ENCODE peak calls at places on chromosomes 16 and 17, in six cellular contexts. D, L, E, Z, C and N are unnamed samples.
A peak's percentile ranks its signal among the peaks of the same experiment; 100 is the strongest.

GRCh38 chr16:9337262-9338032 is 246.0 kb downstream of the HAPSTR1 start:
- DNase-seq in D (no peak), L (no peak), E (no peak), Z (no peak), C (no peak), N (no peak)

GRCh38 chr17:41403409-41404023 is 6.1 kb upstream of the KRT31 start:
- DNase-seq in D (no peak), L (no peak), E (no peak), Z (no peak), C (no peak), N (no peak)

GRCh38 chr17:31067699-31068184 is 27.0 kb upstream of the NF1 start:
- DNase-seq in D (no peak), L (peak; percentile 77), E (no peak), Z (peak; percentile 87), C (peak; percentile 83), N (peak; percentile 78)

GRCh38 chr16:87658564-87659225 is 56.4 kb downstream of the JPH3 start:
- DNase-seq in D (no peak), L (no peak), E (no peak), Z (no peak), C (no peak), N (no peak)

GRCh38 chr17:82910770-82911169 is 70.9 kb upstream of the ZNF750 start:
- DNase-seq in D (no peak), L (no peak), E (no peak), Z (no peak), C (no peak), N (no peak)

GRCh38 chr17:45282683-45283644 is 21.1 kb upstream of the SPATA32 start:
- DNase-seq in D (peak; percentile 42), L (no peak), E (no peak), Z (no peak), C (no peak), N (no peak)

GRCh38 chr17:16444258-16444886 is 29.0 kb downstream of the TRPV2 start:
- DNase-seq in D (no peak), L (no peak), E (no peak), Z (peak; percentile 54), C (no peak), N (no peak)

GRCh38 chr17:43671075-43671692 is 9.5 kb upstream of the MEOX1 start:
- DNase-seq in D (peak; percentile 48), L (no peak), E (no peak), Z (peak; percentile 48), C (peak; percentile 59), N (peak; percentile 60)

GRCh38 chr17:14373587-14374259 is 72.8 kb downstream of the HS3ST3B1 start:
- DNase-seq in D (no peak), L (no peak), E (no peak), Z (peak; percentile 51), C (peak; percentile 34), N (peak; percentile 32)

GRCh38 chr17:41322264-41322902 is 6.9 kb upstream of the KRTAP17-1 start:
- DNase-seq in D (no peak), L (peak; percentile 40), E (peak; percentile 69), Z (peak; percentile 61), C (peak; percentile 79), N (peak; percentile 61)

GRCh38 chr17:74981979-74982662 is 5.3 kb upstream of the CDR2L start:
- DNase-seq in D (peak; percentile 68), L (no peak), E (no peak), Z (peak; percentile 30), C (peak; percentile 87), N (peak; percentile 82)

GRCh38 chr17:58352843-58353719 is 1.1 kb upstream of the SUPT4H1 start:
- DNase-seq in D (peak; percentile 39), L (no peak), E (no peak), Z (no peak), C (peak; percentile 61), N (peak; percentile 60)

GRCh38 chr17:48549909-48550308 is 5.0 kb upstream of the HOXB2 start:
- DNase-seq in D (no peak), L (no peak), E (no peak), Z (no peak), C (no peak), N (no peak)

GRCh38 chr16:12724216-12724615 is 79.5 kb downstream of the CPPED1 start:
- DNase-seq in D (no peak), L (no peak), E (no peak), Z (no peak), C (no peak), N (no peak)

GRCh38 chr17:49003557-49004511 is 6.6 kb downstream of the IGF2BP1 start:
- DNase-seq in D (no peak), L (no peak), E (no peak), Z (no peak), C (peak; percentile 29), N (no peak)

GRCh38 chr16:88283596-88283995 is 99.2 kb upstream of the ZNF469 start:
- DNase-seq in D (no peak), L (no peak), E (no peak), Z (no peak), C (no peak), N (no peak)